ENCODE peak calls at places on chromosomes 16 and 17, in four cellular contexts. N is upper lobe of right lung, U is Panc1, M is astrocyte of the spinal cord. A is an unnamed sample.

GRCh38 chr17:17548044-17548443 is 43.5 kb downstream of the PEMT start:
- DNase-seq in N (no peak), U (no peak), M (no peak), A (no peak)

GRCh38 chr16:57147381-57148191 is 38.3 kb downstream of the PSME3IP1 start:
- DNase-seq in N (no peak), U (no peak), M (peak), A (peak)

GRCh38 chr17:8417806-8418205 is 17.9 kb upstream of the NDEL1 start:
- DNase-seq in N (no peak), U (no peak), M (no peak), A (no peak)

GRCh38 chr16:75029854-75030253 is 31.0 kb downstream of the ZNRF1 start:
- DNase-seq in N (no peak), U (no peak), M (peak), A (peak)

GRCh38 chr17:8629371-8630226 is 926 bp downstream of the MYH10 start:
- DNase-seq in N (peak), U (no peak), M (peak), A (no peak)

GRCh38 chr16:85894266-85894665 is 4.7 kb upstream of the IRF8 start:
- DNase-seq in N (no peak), U (no peak), M (no peak), A (no peak)

GRCh38 chr17:16135461-16135860 is 79.9 kb downstream of the NCOR1 start:
- DNase-seq in N (no peak), U (no peak), M (no peak), A (peak)

GRCh38 chr17:3935140-3935542 is 18.9 kb upstream of the P2RX1 start:
- DNase-seq in N (peak), U (no peak), M (peak), A (peak)

GRCh38 chr17:66491213-66491612 is 188.8 kb downstream of the PRKCA start:
- DNase-seq in N (no peak), U (no peak), M (peak), A (no peak)

GRCh38 chr17:15154618-15155017 is 110.5 kb downstream of the PMP22 start:
- DNase-seq in N (no peak), U (no peak), M (no peak), A (peak)

GRCh38 chr17:17661834-17662233 is 19.4 kb upstream of the RAI1 start:
- DNase-seq in N (no peak), U (no peak), M (no peak), A (no peak)

GRCh38 chr17:75756451-75757085 is 8.4 kb downstream of the GALK1 start:
- DNase-seq in N (no peak), U (no peak), M (no peak), A (no peak)

GRCh38 chr17:70855401-70856054 is 686.2 kb downstream of the KCNJ2 start:
- DNase-seq in N (no peak), U (peak), M (peak), A (peak)

GRCh38 chr16:2150418-2151187 is 2.2 kb downstream of the RAB26 start:
- DNase-seq in N (no peak), U (no peak), M (peak), A (no peak)

GRCh38 chr17:61794242-61794641 is 69.1 kb downstream of the BRIP1 start:
- DNase-seq in N (no peak), U (no peak), M (no peak), A (no peak)

GRCh38 chr17:41614098-41614497 is 1.5 kb upstream of the KRT16 start:
- DNase-seq in N (peak), U (no peak), M (no peak), A (no peak)

GRCh38 chr17:62705781-62706597 is 78.5 kb downstream of the MRC2 start:
- DNase-seq in N (peak), U (no peak), M (no peak), A (peak)

GRCh38 chr17:66508896-66509843 is 206.8 kb downstream of the PRKCA start:
- DNase-seq in N (peak), U (peak), M (peak), A (peak)

GRCh38 chr17:29593546-29594440 is 861 bp downstream of the ANKRD13B start:
- DNase-seq in N (peak), U (no peak), M (peak), A (peak)

GRCh38 chr17:46790216-46790615 is 28.3 kb downstream of the WNT3 start:
- DNase-seq in N (no peak), U (no peak), M (no peak), A (peak)

GRCh38 chr17:49910858-49911204 is 58.2 kb upstream of the DLX4 start:
- DNase-seq in N (no peak), U (no peak), M (no peak), A (no peak)

GRCh38 chr17:42407289-42407836 is 15.7 kb downstream of the CAVIN1 start:
- DNase-seq in N (peak), U (no peak), M (peak), A (peak)

GRCh38 chr17:7186241-7186640 is 7.1 kb upstream of the ASGR1 start:
- DNase-seq in N (no peak), U (no peak), M (no peak), A (no peak)
- TF ChIP-seq CTCF in N (peak), U (no peak), M (peak), A (peak)

GRCh38 chr17:52923658-52924057 is 765.1 kb upstream of the CA10 start:
- DNase-seq in N (no peak), U (no peak), M (no peak), A (no peak)
- TF ChIP-seq CTCF in N (no peak), U (no peak), M (no peak), A (no peak)

DNA sequence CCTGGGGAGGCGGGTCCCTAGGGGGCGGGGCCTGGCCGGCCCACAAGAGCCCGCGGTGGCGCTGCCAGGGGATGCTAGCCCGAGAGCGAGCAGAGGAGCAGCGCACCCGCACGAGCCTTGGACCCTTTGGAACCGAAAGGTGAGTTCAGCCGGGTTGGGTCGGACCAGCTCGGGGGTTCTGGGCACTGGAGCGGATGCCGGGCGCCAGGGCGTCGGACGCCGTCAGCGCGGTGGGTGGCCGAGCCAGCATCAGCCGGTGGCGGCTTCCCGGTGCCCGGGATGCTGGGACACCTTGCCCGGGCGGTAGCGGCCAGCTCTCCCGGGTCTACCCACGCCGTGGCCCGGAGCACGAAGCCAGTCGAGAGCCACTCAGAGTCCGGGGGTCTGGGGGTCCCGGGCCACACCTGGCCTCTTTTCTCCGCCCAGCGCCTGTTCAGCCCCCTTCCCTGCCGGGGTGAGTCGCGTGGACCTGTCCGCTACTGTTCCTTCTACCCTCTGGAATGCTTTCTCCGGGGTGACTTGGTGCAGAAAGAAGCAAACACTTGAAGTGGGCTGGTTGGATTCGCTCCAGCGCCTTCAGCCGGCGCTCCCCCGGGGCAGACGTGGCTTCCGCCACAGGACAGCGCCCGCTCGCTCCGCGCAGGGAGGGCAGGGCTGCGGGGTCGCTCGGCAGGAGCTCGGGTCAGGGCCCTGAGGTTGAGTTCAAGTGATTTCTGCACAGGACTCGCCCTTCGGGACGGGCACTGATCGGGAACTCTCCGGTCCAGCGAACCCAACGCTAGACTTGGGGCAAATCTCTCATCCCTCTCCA is at the start of gene SCNN1G:
- DNase-seq in N (peak), U (no peak), M (no peak), A (no peak)
- TF ChIP-seq CTCF in N (peak), U (peak), M (no peak), A (no peak)

GRCh38 chr17:1201132-1201702 is 21.4 kb upstream of the ABR start:
- DNase-seq in N (no peak), U (no peak), M (no peak), A (no peak)

GRCh38 chr17:1206016-1206787 is 26.4 kb upstream of the ABR start:
- DNase-seq in N (no peak), U (no peak), M (no peak), A (no peak)

GRCh38 chr17:1200440-1200839 is 20.7 kb upstream of the ABR start:
- DNase-seq in N (no peak), U (no peak), M (no peak), A (no peak)

GRCh38 chr17:1203967-1204291 is 24.1 kb upstream of the ABR start:
- DNase-seq in N (no peak), U (no peak), M (no peak), A (no peak)

DNA sequence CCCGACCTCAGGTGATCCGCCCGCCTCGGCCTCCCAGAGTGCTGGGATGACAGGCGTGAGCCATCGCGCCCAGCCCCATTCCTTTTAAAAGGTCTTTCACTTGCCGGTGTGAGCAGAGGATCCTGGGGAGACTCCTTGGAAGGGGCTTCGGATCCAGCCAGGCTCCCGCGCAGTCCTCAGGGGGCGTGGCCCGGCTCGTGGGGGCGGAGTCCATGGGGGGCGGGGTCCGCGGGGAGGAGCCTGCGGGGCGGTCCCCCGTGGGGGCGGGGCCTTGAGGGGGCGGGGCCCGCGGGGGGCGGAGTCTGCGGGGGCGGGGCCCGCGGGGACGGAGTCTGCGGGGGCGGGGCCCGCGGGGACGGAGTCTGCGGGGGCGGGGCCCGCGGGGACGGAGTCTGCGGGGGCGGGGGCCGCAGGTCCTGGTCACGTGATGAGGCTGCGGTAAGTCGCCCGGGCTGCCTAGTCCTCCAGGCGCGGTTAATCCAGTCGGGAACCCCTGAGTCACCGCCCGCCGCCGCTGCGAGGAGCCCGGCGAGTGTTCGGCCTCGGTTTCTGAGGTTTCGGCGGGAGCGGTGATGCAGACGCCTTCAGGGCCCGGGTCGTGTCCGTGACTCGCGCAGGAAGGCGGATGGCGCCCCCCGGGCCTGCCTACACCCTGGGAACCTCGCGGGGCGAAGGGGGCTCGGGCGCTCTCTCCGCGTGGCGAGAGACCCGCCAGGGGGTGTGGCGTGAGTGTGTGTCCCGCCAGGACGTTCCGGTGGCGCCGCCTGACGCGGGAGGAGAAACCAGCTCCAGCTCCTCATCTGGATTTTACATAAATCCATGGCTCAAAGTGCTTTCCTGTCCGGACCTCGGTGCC is 23.6 kb upstream of the ABR start:
- DNase-seq in N (peak), U (no peak), M (peak), A (peak)
- TF ChIP-seq CTCF in N (no peak), U (no peak), M (peak), A (peak)

GRCh38 chr17:78380370-78380769 is 1.9 kb downstream of the PGS1 start:
- DNase-seq in N (no peak), U (no peak), M (no peak), A (no peak)

GRCh38 chr17:78376161-78376560 is 2.3 kb upstream of the PGS1 start:
- DNase-seq in N (no peak), U (no peak), M (no peak), A (no peak)

GRCh38 chr17:78379134-78379497 is 667 bp downstream of the PGS1 start:
- DNase-seq in N (no peak), U (no peak), M (peak), A (peak)

GRCh38 chr17:78377858-78378224 is 608 bp upstream of the PGS1 start:
- DNase-seq in N (no peak), U (no peak), M (no peak), A (no peak)

DNA sequence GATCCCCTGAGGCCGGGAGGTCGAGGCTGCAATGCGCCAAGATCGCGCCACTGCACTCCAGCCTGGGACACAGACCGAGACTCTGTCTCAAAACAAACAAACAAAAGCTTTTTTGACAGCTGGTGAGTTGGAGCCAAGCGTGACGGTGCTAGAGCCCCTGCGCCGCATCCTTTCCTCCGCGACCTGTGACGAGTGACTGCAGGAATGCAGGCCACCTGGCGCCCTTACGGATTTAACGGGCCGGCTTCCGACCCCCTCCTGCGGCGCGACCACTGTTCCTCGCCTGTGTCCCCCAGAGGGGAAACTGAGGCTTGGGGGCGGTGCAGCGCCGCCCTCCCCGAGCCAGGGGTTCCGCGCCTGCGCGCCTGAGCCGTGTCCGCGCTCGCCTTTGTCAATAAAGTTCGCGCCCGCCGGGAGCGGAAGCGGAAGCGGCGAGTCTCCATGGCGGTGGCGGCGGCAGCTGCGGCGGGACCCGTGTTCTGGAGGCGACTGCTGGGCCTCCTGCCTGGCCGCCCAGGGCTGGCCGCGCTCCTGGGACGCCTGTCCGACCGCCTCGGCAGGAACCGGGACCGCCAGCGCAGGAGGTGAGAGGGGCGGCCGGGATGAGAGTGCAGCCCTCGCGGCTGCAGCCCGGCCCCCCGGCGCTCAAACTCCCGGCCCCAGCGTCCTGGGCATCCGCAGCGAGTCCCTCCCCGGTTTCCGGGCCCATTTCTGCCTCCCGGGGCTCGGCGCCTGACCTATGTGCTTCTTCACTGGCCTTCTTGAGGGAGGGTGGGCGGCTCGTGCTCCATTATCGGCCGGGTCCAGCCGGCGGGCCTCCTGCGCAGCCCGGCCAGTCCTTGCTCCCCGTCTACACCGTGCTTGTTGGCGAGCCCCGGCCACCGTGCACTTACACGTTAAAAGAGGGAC is at the start of gene PGS1:
- DNase-seq in N (peak), U (no peak), M (peak), A (peak)
- TF ChIP-seq CTCF in N (no peak), U (no peak), M (no peak), A (no peak)

GRCh38 chr16:28981517-28981916 is 3.3 kb upstream of the LAT start:
- DNase-seq in N (no peak), U (peak), M (no peak), A (peak)
- TF ChIP-seq CTCF in N (peak), U (peak), M (peak), A (peak)

GRCh38 chr16:88316151-88316550 is 66.6 kb upstream of the ZNF469 start:
- DNase-seq in N (no peak), U (no peak), M (no peak), A (no peak)
- TF ChIP-seq CTCF in N (no peak), U (no peak), M (no peak), A (no peak)

GRCh38 chr16:86986136-86986535 is 331.1 kb downstream of the C16orf95 start:
- DNase-seq in N (no peak), U (no peak), M (no peak), A (no peak)
- TF ChIP-seq CTCF in N (no peak), U (no peak), M (no peak), A (peak)